ENCODE peak calls at places on chromosomes 6 and 20, in five cellular contexts. X, U, B, K and N are unnamed samples.
A peak's percentile ranks its signal among the peaks of the same experiment; 100 is the strongest.

GRCh38 chr20:6671829-6672228 is 95.7 kb upstream of the BMP2 start:
- DNase-seq in X (no peak), U (no peak), B (no peak), K (no peak), N (no peak)

GRCh38 chr6:26272171-26272631 is 92.8 kb upstream of the BTN3A2 start:
- DNase-seq in X (no peak), U (no peak), B (peak; percentile 64), K (no peak), N (no peak)

GRCh38 chr6:106275692-106276091 is 49.9 kb downstream of the ATG5 start:
- DNase-seq in X (no peak), U (no peak), B (no peak), K (no peak), N (no peak)

GRCh38 chr6:82056567-82056966 is 191.0 kb downstream of the IBTK start:
- DNase-seq in X (no peak), U (no peak), B (no peak), K (no peak), N (no peak)

GRCh38 chr6:101663099-101663498 is 269.6 kb downstream of the GRIK2 start:
- DNase-seq in X (no peak), U (no peak), B (no peak), K (no peak), N (no peak)

GRCh38 chr6:34817337-34817910 is 25.5 kb downstream of the BLTP3A start:
- DNase-seq in X (no peak), U (no peak), B (no peak), K (no peak), N (no peak)

GRCh38 chr6:26130581-26131247 is 43.5 kb downstream of the HFE start:
- DNase-seq in X (no peak), U (no peak), B (no peak), K (no peak), N (no peak)

GRCh38 chr6:89299451-89299850 is 15.6 kb downstream of the GABRR2 start:
- DNase-seq in X (no peak), U (no peak), B (no peak), K (no peak), N (no peak)

GRCh38 chr6:111996159-111996558 is 57.7 kb upstream of the CCN6 start:
- DNase-seq in X (no peak), U (no peak), B (peak; percentile 43), K (no peak), N (no peak)

GRCh38 chr6:42742116-42742894 is 3.6 kb downstream of the TBCC start:
- DNase-seq in X (no peak), U (no peak), B (no peak), K (peak; percentile 50), N (peak; percentile 55)

GRCh38 chr20:3744806-3745685 is 12.6 kb downstream of the HSPA12B start:
- DNase-seq in X (peak; percentile 46), U (peak; percentile 77), B (peak; percentile 86), K (peak; percentile 83), N (peak; percentile 32)

GRCh38 chr6:71419954-71420692 is 131.5 kb downstream of the OGFRL1 start:
- DNase-seq in X (no peak), U (no peak), B (peak; percentile 4), K (no peak), N (no peak)

GRCh38 chr20:13396036-13396435 is 175.0 kb downstream of the ISM1 start:
- DNase-seq in X (no peak), U (no peak), B (no peak), K (no peak), N (no peak)